ENCODE peak calls at places on chromosomes 12 and 14, in four cellular contexts. N, E, P and Y are unnamed samples.

GRCh38 chr12:124747426-124748161 is 116.1 kb downstream of the SCARB1 start:
- DNase-seq in N (peak; percentile 92), E (no peak), P (no peak), Y (no peak)

GRCh38 chr14:52950898-52951729 is at the start of gene FERMT2:
- DNase-seq in N (peak; percentile 82), E (peak; percentile 57), P (peak; percentile 93), Y (peak; percentile 90)

GRCh38 chr12:79055926-79056674 is 191.5 kb downstream of the SYT1 start:
- DNase-seq in N (peak; percentile 92), E (peak; percentile 46), P (no peak), Y (no peak)

GRCh38 chr12:23049180-23049579 is 424.2 kb downstream of the ETNK1 start:
- DNase-seq in N (peak; percentile 27), E (no peak), P (no peak), Y (no peak)

GRCh38 chr12:29374012-29374411 is 7.0 kb downstream of the ERGIC2 start:
- DNase-seq in N (no peak), E (no peak), P (no peak), Y (no peak)

GRCh38 chr14:72663076-72663487 is 230.8 kb downstream of the DPF3 start:
- DNase-seq in N (peak; percentile 41), E (no peak), P (no peak), Y (no peak)

GRCh38 chr12:100263131-100263530 is 3.7 kb downstream of the DEPDC4 start:
- DNase-seq in N (no peak), E (no peak), P (no peak), Y (no peak)

GRCh38 chr14:45587142-45587541 is 334.1 kb upstream of the MIS18BP1 start:
- DNase-seq in N (no peak), E (no peak), P (no peak), Y (no peak)

GRCh38 chr12:117439531-117440001 is 78.1 kb upstream of the NOS1 start:
- DNase-seq in N (no peak), E (no peak), P (no peak), Y (peak; percentile 2)

GRCh38 chr14:68446243-68447040 is 346.4 kb downstream of the ZFP36L1 start:
- DNase-seq in N (no peak), E (no peak), P (no peak), Y (no peak)

GRCh38 chr12:108826115-108826806 is 31.1 kb downstream of the SSH1 start:
- DNase-seq in N (peak; percentile 97), E (no peak), P (peak; percentile 61), Y (peak; percentile 46)

GRCh38 chr12:12004524-12004923 is 66.2 kb upstream of the BCL2L14 start:
- DNase-seq in N (no peak), E (no peak), P (no peak), Y (no peak)

GRCh38 chr14:50679674-50680073 is 11.6 kb upstream of the SAV1 start:
- DNase-seq in N (no peak), E (no peak), P (no peak), Y (no peak)

GRCh38 chr14:55482936-55483605 is 42.7 kb upstream of the TBPL2 start:
- DNase-seq in N (no peak), E (no peak), P (no peak), Y (no peak)

GRCh38 chr12:109482491-109482890 is 5.1 kb downstream of the UBE3B start:
- DNase-seq in N (no peak), E (no peak), P (no peak), Y (no peak)

GRCh38 chr12:29943683-29944082 is 159.9 kb upstream of the TMTC1 start:
- DNase-seq in N (no peak), E (no peak), P (no peak), Y (no peak)

GRCh38 chr12:20370001-20370381 is 1.7 kb downstream of the PDE3A start:
- DNase-seq in N (no peak), E (no peak), P (peak; percentile 40), Y (no peak)

GRCh38 chr14:24679248-24680085 is 45.5 kb upstream of the GZMB start:
- DNase-seq in N (no peak), E (no peak), P (no peak), Y (no peak)

GRCh38 chr14:49959822-49960408 is 67.0 kb downstream of the ARF6 start:
- DNase-seq in N (no peak), E (no peak), P (no peak), Y (no peak)

GRCh38 chr12:110170535-110171185 is 46.5 kb downstream of the IFT81 start:
- DNase-seq in N (no peak), E (no peak), P (no peak), Y (no peak)

GRCh38 chr12:116393859-116394650 is 116.6 kb upstream of the MED13L start:
- DNase-seq in N (no peak), E (no peak), P (no peak), Y (no peak)

GRCh38 chr12:40650038-40650704 is 42.1 kb upstream of the CNTN1 start:
- DNase-seq in N (no peak), E (no peak), P (no peak), Y (no peak)

GRCh38 chr14:59215353-59215752 is 26.9 kb downstream of the DAAM1 start:
- DNase-seq in N (peak; percentile 77), E (no peak), P (peak; percentile 63), Y (peak; percentile 10)

GRCh38 chr14:68612049-68612448 is 180.8 kb downstream of the ZFP36L1 start:
- DNase-seq in N (peak; percentile 29), E (no peak), P (peak; percentile 14), Y (no peak)

GRCh38 chr14:101147848-101148247 is 244.3 kb upstream of the RTL1 start:
- DNase-seq in N (no peak), E (no peak), P (no peak), Y (no peak)

GRCh38 chr14:91108941-91109611 is 4.8 kb upstream of the DGLUCY start:
- DNase-seq in N (no peak), E (no peak), P (no peak), Y (no peak)

GRCh38 chr14:67428501-67429031 is 16.6 kb upstream of the PLEK2 start:
- DNase-seq in N (peak; percentile 75), E (no peak), P (no peak), Y (no peak)

GRCh38 chr12:28578833-28579252 is 388.6 kb downstream of the CCDC91 start:
- DNase-seq in N (peak; percentile 52), E (no peak), P (no peak), Y (no peak)

GRCh38 chr14:101481557-101481956 is 79.7 kb upstream of the DIO3 start:
- DNase-seq in N (no peak), E (no peak), P (peak; percentile 43), Y (no peak)

GRCh38 chr12:13383379-13383778 is 186.9 kb downstream of the EMP1 start:
- DNase-seq in N (no peak), E (no peak), P (no peak), Y (no peak)

GRCh38 chr14:90760591-90761316 is 55.5 kb downstream of the TTC7B start:
- DNase-seq in N (peak; percentile 33), E (no peak), P (no peak), Y (no peak)

GRCh38 chr12:51390457-51391046 is 654 bp downstream of the GALNT6 start:
- DNase-seq in N (no peak), E (no peak), P (no peak), Y (no peak)

GRCh38 chr12:49974231-49974675 is 1.5 kb downstream of the AQP6 start:
- DNase-seq in N (peak; percentile 64), E (no peak), P (peak; percentile 53), Y (peak; percentile 76)

GRCh38 chr14:55535521-55536207 is 44.3 kb upstream of the KTN1 start:
- DNase-seq in N (peak; percentile 23), E (no peak), P (no peak), Y (no peak)

GRCh38 chr12:54007538-54008259 is 1.1 kb upstream of the HOXC8 start:
- DNase-seq in N (no peak), E (no peak), P (peak; percentile 35), Y (no peak)
- H3K27ac ChIP-seq in N (no peak overlapping the region), E (no peak overlapping the region), P (no peak overlapping the region), Y (no peak overlapping the region)

GRCh38 chr12:132068250-132068649 is 75.9 kb downstream of the DDX51 start:
- DNase-seq in N (no peak), E (no peak), P (no peak), Y (no peak)

GRCh38 chr12:132071001-132071810 is 72.9 kb downstream of the DDX51 start:
- DNase-seq in N (no peak), E (no peak), P (no peak), Y (no peak)

GRCh38 chr12:132069336-132069985 is 74.7 kb downstream of the DDX51 start:
- DNase-seq in N (no peak), E (no peak), P (no peak), Y (no peak)

GRCh38 chr12:132071837-132072384 is 72.2 kb downstream of the DDX51 start:
- DNase-seq in N (no peak), E (no peak), P (no peak), Y (no peak)

GRCh38 chr12:132070298-132070697 is 73.8 kb downstream of the DDX51 start:
- DNase-seq in N (no peak), E (no peak), P (no peak), Y (no peak)
- H3K27ac ChIP-seq in N (no peak overlapping the region), E (no peak overlapping the region), P (no peak overlapping the region), Y (no peak overlapping the region)

DNA sequence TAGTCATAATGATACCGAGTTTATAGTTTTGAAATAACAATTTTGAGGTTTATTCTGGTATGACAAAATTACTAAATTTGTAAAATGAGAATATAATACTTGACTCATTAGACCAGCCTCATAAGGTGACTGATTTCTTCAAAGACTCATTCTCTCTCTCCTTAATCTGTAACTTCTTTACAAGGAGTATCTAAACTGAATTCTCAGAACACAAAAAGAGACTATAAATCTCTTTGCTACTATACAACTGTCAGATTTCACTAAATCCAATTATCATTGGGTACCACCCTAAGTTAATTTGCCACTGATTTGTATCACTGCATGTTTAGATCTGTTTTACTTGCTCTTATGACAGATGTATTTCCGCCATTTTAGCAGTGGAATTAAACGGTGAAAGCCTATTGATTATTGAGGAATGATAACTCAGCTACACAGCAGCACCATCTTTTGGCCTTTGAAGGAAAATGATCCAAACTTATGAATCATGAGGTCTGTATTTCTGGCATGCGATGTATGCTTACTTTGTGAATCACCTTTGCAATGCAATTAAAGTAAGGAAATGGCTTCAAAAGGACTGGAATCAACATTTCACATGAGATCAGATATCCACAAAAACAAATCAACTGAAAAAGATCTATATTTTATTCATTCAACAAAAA is 161.2 kb downstream of the RERGL start:
- DNase-seq in N (peak; percentile 13), E (peak; percentile 75), P (no peak), Y (no peak)
- H3K27ac ChIP-seq in N (no peak overlapping the region), E (peak overlapping the region; percentile 33), P (no peak overlapping the region), Y (no peak overlapping the region)

GRCh38 chr14:105408592-105408991 is 10.3 kb downstream of the TEX22 start:
- DNase-seq in N (no peak), E (no peak), P (no peak), Y (no peak)
- H3K27ac ChIP-seq in N (no peak overlapping the region), E (no peak overlapping the region), P (no peak overlapping the region), Y (no peak overlapping the region)

DNA sequence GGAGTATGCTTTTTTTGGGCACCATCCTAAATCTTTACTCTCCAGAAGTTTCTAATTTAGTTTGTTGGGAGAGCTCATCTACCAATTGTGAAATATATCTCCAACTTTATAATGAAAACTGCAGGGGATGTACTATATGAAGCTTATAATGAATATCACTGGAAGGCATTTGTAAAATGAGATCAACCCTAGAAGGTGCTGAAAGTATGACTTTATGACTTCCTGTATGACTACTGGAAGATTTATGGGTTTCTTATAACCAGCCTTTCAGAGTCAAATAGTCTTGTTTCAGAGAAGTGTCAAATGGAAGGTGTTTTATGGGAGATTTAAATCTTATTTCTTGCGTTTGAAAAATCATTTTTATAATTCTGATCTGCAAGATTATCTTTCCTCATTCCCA is 122.9 kb downstream of the MYRFL start:
- DNase-seq in N (no peak), E (no peak), P (no peak), Y (no peak)
- H3K27ac ChIP-seq in N (no peak overlapping the region), E (no peak overlapping the region), P (no peak overlapping the region), Y (no peak overlapping the region)

GRCh38 chr12:2925322-2925995 is 33.7 kb upstream of the TEAD4 start:
- DNase-seq in N (peak; percentile 54), E (no peak), P (no peak), Y (no peak)
- H3K27ac ChIP-seq in N (peak overlapping the region; percentile 30), E (no peak overlapping the region), P (no peak overlapping the region), Y (no peak overlapping the region)

GRCh38 chr12:2023365-2023764 is 19.1 kb upstream of the DCP1B start:
- DNase-seq in N (no peak), E (no peak), P (no peak), Y (no peak)
- H3K27ac ChIP-seq in N (no peak overlapping the region), E (no peak overlapping the region), P (no peak overlapping the region), Y (no peak overlapping the region)